ENCODE peak calls at places on chromosomes 2 and 18, in eight cellular contexts. T, P, J, O, B, D, I and L are unnamed samples.

GRCh38 chr2:254231-254630 is 9.6 kb downstream of the SH3YL1 start:
- DNase-seq in T (no peak), P (peak), J (no peak), O (no peak), B (no peak), D (no peak), I (peak), L (no peak)

GRCh38 chr2:95310651-95311050 is 13.5 kb downstream of the KCNIP3 start:
- DNase-seq in T (no peak), P (no peak), J (no peak), O (no peak), B (no peak), D (no peak), I (no peak), L (no peak)

GRCh38 chr18:58536187-58536516 is 92.7 kb downstream of the ALPK2 start:
- DNase-seq in T (no peak), P (no peak), J (no peak), O (no peak), B (no peak), D (no peak), I (no peak), L (no peak)

GRCh38 chr18:8654482-8655451 is 45.5 kb downstream of the RAB12 start:
- DNase-seq in T (no peak), P (no peak), J (no peak), O (peak), B (peak), D (peak), I (peak), L (no peak)

GRCh38 chr18:50527636-50528307 is 32.1 kb upstream of the MAPK4 start:
- DNase-seq in T (no peak), P (no peak), J (no peak), O (no peak), B (no peak), D (no peak), I (no peak), L (no peak)

GRCh38 chr2:226721541-226721940 is 78.1 kb downstream of the IRS1 start:
- DNase-seq in T (no peak), P (no peak), J (no peak), O (peak), B (no peak), D (no peak), I (no peak), L (no peak)

GRCh38 chr2:182649316-182649715 is 66.7 kb upstream of the DNAJC10 start:
- DNase-seq in T (no peak), P (no peak), J (no peak), O (peak), B (no peak), D (peak), I (peak), L (peak)

GRCh38 chr2:8303322-8303832 is 378.5 kb upstream of the ID2 start:
- DNase-seq in T (peak), P (no peak), J (peak), O (no peak), B (peak), D (no peak), I (no peak), L (no peak)

GRCh38 chr2:127324635-127325034 is 30.7 kb upstream of the ERCC3 start:
- DNase-seq in T (no peak), P (no peak), J (no peak), O (peak), B (peak), D (peak), I (peak), L (no peak)

GRCh38 chr2:30385327-30385726 is 61.7 kb upstream of the LCLAT1 start:
- DNase-seq in T (no peak), P (peak), J (no peak), O (peak), B (no peak), D (no peak), I (peak), L (peak)

GRCh38 chr2:95015261-95015918 is 10.1 kb upstream of the MAL start:
- DNase-seq in T (no peak), P (no peak), J (no peak), O (no peak), B (no peak), D (no peak), I (no peak), L (no peak)

GRCh38 chr18:50727721-50728470 is 91.9 kb downstream of the MRO start:
- DNase-seq in T (no peak), P (no peak), J (no peak), O (no peak), B (no peak), D (no peak), I (no peak), L (no peak)

GRCh38 chr2:84494070-84494469 is 22.2 kb upstream of the DNAH6 start:
- DNase-seq in T (no peak), P (no peak), J (no peak), O (peak), B (no peak), D (no peak), I (peak), L (no peak)

GRCh38 chr2:221350621-221351020 is 221.5 kb downstream of the EPHA4 start:
- DNase-seq in T (no peak), P (no peak), J (no peak), O (peak), B (no peak), D (no peak), I (peak), L (no peak)

DNA sequence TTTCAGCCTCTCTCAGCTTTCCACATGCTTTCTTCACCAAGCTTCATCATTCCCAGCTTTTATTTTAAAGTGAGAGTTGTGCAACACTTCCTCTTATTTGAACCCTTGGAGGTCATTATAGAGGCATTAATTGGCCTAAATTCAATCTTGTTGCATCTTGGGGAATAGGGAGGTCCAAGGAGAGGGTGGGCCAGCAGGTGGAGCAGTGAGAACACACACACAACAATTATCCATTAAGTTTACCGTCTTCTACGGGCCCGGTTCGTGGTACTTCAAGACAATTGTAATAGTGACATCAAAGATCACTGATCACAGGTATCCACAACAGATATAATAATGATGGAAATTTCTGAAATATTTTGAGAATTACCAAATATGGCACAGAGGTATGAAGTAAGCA is 457.2 kb upstream of the SMIM21 start:
- DNase-seq in T (no peak), P (no peak), J (no peak), O (no peak), B (no peak), D (no peak), I (no peak), L (no peak)
- TF ChIP-seq CTCF in T (no peak), P (no peak), J (no peak), O (no peak), B (no peak), D (no peak), I (no peak), L (no peak)

GRCh38 chr2:73987948-73988700 is 3.4 kb downstream of the TET3 start:
- DNase-seq in T (no peak), P (no peak), J (no peak), O (no peak), B (no peak), D (no peak), I (no peak), L (no peak)

GRCh38 chr2:73984922-73985317 is 210 bp downstream of the TET3 start:
- DNase-seq in T (no peak), P (peak), J (peak), O (no peak), B (no peak), D (no peak), I (no peak), L (peak)

GRCh38 chr2:73985318-73986084 is 791 bp downstream of the TET3 start:
- DNase-seq in T (peak), P (peak), J (peak), O (no peak), B (no peak), D (no peak), I (no peak), L (peak)

GRCh38 chr2:73986085-73986680 is 1.5 kb downstream of the TET3 start:
- DNase-seq in T (peak), P (no peak), J (no peak), O (no peak), B (no peak), D (no peak), I (no peak), L (no peak)

GRCh38 chr2:73987109-73987947 is 2.6 kb downstream of the TET3 start:
- DNase-seq in T (peak), P (peak), J (peak), O (peak), B (no peak), D (no peak), I (peak), L (no peak)
- TF ChIP-seq CTCF in T (no peak), P (no peak), J (peak), O (peak), B (peak), D (no peak), I (peak), L (no peak)

GRCh38 chr2:11640132-11640531 is 29.9 kb downstream of the NTSR2 start:
- DNase-seq in T (no peak), P (no peak), J (no peak), O (no peak), B (no peak), D (no peak), I (no peak), L (no peak)

GRCh38 chr2:11644293-11644692 is 25.7 kb downstream of the NTSR2 start:
- DNase-seq in T (no peak), P (no peak), J (no peak), O (no peak), B (no peak), D (no peak), I (no peak), L (no peak)

GRCh38 chr2:11646530-11646929 is 23.5 kb downstream of the NTSR2 start:
- DNase-seq in T (no peak), P (no peak), J (no peak), O (no peak), B (no peak), D (no peak), I (no peak), L (no peak)

GRCh38 chr2:11639503-11639902 is 30.5 kb downstream of the NTSR2 start:
- DNase-seq in T (no peak), P (no peak), J (no peak), O (no peak), B (no peak), D (no peak), I (no peak), L (no peak)

DNA sequence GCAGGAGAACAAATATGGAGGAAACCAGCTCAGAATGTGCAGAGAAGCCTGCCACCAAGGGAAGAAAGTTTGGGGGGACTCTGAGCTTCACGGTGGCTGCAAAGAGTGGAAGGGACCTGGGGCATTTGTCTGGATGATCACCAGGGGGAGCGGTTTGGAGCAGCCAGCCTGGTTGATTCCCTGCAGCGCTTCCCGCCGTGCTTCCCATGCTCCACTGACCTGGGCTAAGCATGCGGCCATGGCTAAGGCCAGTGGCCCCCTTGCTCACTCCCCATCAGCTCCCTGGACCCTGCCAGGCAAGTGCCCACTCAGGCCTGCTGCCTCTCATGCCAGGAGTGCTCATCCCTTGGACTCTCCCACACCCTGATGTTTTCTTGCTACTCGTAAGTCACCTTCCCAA is 27.0 kb downstream of the NTSR2 start:
- DNase-seq in T (no peak), P (no peak), J (no peak), O (no peak), B (no peak), D (no peak), I (no peak), L (no peak)
- TF ChIP-seq CTCF in T (no peak), P (no peak), J (no peak), O (no peak), B (no peak), D (no peak), I (no peak), L (no peak)

DNA sequence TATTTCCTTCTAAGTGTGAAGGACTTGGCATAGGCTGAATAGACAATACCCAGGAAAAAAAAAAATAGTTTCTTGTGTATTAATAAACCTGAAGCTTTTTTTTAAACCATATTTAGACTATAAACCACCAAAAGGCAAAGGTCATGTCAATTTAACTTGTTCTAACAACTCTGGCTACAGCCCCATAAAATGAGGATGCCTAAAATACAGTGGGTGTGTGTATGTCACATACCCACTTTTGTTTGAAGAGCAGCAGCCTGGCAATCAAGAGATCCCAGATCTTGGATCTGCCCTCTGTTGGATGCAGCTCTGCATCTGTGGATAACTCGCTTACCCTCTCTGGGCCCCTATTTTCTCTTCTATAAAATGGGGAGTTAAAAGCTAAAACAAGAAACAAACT is 65.4 kb downstream of the SATB2 start:
- DNase-seq in T (no peak), P (no peak), J (no peak), O (no peak), B (no peak), D (no peak), I (no peak), L (no peak)
- TF ChIP-seq CTCF in T (no peak), P (no peak), J (no peak), O (no peak), B (no peak), D (no peak), I (no peak), L (no peak)

GRCh38 chr2:9370746-9371145 is 52.6 kb downstream of the ITGB1BP1 start:
- DNase-seq in T (no peak), P (no peak), J (no peak), O (no peak), B (no peak), D (no peak), I (no peak), L (no peak)
- TF ChIP-seq CTCF in T (no peak), P (no peak), J (no peak), O (no peak), B (no peak), D (no peak), I (no peak), L (no peak)

DNA sequence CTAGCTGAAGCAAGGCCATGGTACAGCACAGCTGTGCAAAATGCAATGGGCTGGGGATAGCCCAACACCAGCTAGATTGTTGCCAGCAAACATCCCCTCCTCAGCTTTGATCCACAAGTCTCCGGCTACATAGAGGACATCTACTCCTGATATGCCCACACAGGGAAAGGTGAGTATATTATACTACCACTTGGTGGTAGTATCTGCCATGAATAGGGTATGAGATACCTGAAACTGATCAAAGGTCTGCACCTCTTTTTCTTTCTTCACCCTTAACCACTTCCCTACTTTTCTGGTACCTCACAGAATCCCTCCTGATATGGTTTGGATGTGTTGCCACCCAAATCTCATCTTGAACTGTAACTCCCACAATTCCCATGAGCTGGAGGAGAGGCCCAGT is 279.8 kb downstream of the TXNL1 start:
- DNase-seq in T (no peak), P (no peak), J (no peak), O (no peak), B (no peak), D (no peak), I (peak), L (no peak)
- TF ChIP-seq CTCF in T (no peak), P (no peak), J (no peak), O (no peak), B (no peak), D (no peak), I (peak), L (no peak)

DNA sequence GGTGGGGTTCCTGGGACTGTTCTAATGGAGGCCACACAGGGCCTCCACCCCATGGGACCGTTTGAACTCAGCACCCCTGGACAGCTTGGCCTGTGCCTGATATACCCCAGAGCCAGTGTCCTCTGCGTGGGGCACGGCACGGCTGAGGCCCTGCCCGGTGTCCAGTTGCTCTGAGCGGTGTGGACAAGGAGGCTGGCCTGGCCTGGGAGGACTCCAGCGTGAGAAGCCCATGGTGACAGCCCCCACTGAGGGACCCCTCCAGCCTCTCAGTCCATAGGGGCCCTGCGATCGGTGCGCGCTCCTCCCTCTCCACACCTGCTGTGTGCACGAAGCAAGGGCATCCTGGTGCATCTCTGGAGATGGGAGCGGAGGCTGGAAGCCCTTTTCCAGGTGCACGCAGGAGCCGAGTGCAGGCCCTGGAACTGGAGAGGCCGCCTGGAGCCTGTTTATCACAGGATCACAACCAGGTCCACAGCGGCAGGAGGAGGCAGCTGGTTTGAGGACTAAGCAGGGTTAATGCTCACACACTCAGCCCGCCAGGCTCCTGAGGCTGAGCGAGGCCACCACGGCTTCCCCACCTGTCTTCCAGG is 120.2 kb downstream of the PTGR3 start:
- DNase-seq in T (no peak), P (no peak), J (no peak), O (no peak), B (no peak), D (no peak), I (no peak), L (no peak)
- TF ChIP-seq CTCF in T (no peak), P (no peak), J (no peak), O (no peak), B (no peak), D (no peak), I (no peak), L (no peak)

GRCh38 chr2:72222829-72223564 is 75.3 kb upstream of the CYP26B1 start:
- DNase-seq in T (no peak), P (no peak), J (no peak), O (peak), B (peak), D (peak), I (no peak), L (no peak)

GRCh38 chr2:72214429-72215143 is 66.9 kb upstream of the CYP26B1 start:
- DNase-seq in T (no peak), P (no peak), J (no peak), O (peak), B (peak), D (no peak), I (peak), L (no peak)

GRCh38 chr2:72220170-72220569 is 72.5 kb upstream of the CYP26B1 start:
- DNase-seq in T (no peak), P (peak), J (no peak), O (no peak), B (no peak), D (no peak), I (no peak), L (peak)
- TF ChIP-seq CTCF in T (no peak), P (peak), J (peak), O (peak), B (peak), D (peak), I (peak), L (peak)

GRCh38 chr2:16281451-16282330 is 341.3 kb downstream of the MYCN start:
- DNase-seq in T (no peak), P (peak), J (no peak), O (no peak), B (no peak), D (no peak), I (peak), L (peak)
- TF ChIP-seq CTCF in T (peak), P (peak), J (peak), O (no peak), B (peak), D (peak), I (peak), L (peak)